ENCODE peak calls at places on chromosomes 12 and 14, in six cellular contexts. Z is EH, H is aorta, T is activated T-cell treated with anti-CD3 and anti-CD28 coated beads for 48 hours, N is midbrain, G is sciatic nerve. A is an unnamed sample.
A peak's percentile ranks its signal among the peaks of the same experiment; 100 is the strongest.

GRCh38 chr14:69882086-69882864 is 3.1 kb downstream of the SMOC1 start:
- DNase-seq in G (no peak), Z (no peak), H (no peak), T (no peak), N (no peak), A (peak; percentile 96)

GRCh38 chr12:102093319-102093718 is 26.6 kb downstream of the NUP37 start:
- DNase-seq in Z (peak; percentile 52), G (no peak), N (no peak), H (no peak), T (no peak), A (no peak)

GRCh38 chr12:12266873-12267634 is at the start of gene LRP6:
- DNase-seq in Z (peak; percentile 91), N (peak; percentile 92), T (peak; percentile 75), G (peak; percentile 94), H (peak; percentile 94), A (peak; percentile 93)

GRCh38 chr12:121829250-121829918 is 25.6 kb downstream of the SETD1B start:
- DNase-seq in Z (no peak), G (no peak), H (no peak), N (no peak), T (no peak), A (no peak)

GRCh38 chr12:113401066-113402000 is 2.4 kb downstream of the SDS start:
- DNase-seq in G (no peak), H (no peak), N (no peak), Z (no peak), T (no peak), A (no peak)

GRCh38 chr12:100706029-100706428 is 88.5 kb upstream of the ANO4 start:
- DNase-seq in T (no peak), Z (peak; percentile 86), H (no peak), N (no peak), G (no peak), A (no peak)

GRCh38 chr14:29274890-29275651 is 508.5 kb downstream of the FOXG1 start:
- DNase-seq in G (no peak), T (no peak), N (no peak), H (no peak), Z (no peak), A (peak; percentile 90)

GRCh38 chr12:68240975-68241374 is 12.4 kb downstream of the IL22 start:
- DNase-seq in Z (peak; percentile 65), N (no peak), H (peak; percentile 60), T (peak; percentile 25), G (no peak), A (no peak)

GRCh38 chr14:42459171-42459685 is 852.6 kb downstream of the LRFN5 start:
- DNase-seq in H (no peak), N (no peak), G (no peak), Z (no peak), T (no peak), A (no peak)

GRCh38 chr12:115273446-115273845 is 589.5 kb upstream of the TBX3 start:
- DNase-seq in N (no peak), T (no peak), H (no peak), G (no peak), Z (no peak), A (no peak)

GRCh38 chr14:89430271-89430620 is 13.2 kb upstream of the FOXN3 start:
- DNase-seq in G (no peak), N (no peak), H (no peak), Z (no peak), T (no peak), A (no peak)

GRCh38 chr14:58633831-58634230 is 3.9 kb upstream of the DACT1 start:
- DNase-seq in G (no peak), H (no peak), Z (peak; percentile 59), N (no peak), T (no peak), A (peak; percentile 27)

GRCh38 chr14:51884086-51884927 is 23.9 kb downstream of the GNG2 start:
- DNase-seq in T (no peak), Z (peak; percentile 84), H (no peak), G (no peak), N (no peak), A (no peak)

GRCh38 chr12:75097003-75097402 is 112.6 kb downstream of the KCNC2 start:
- DNase-seq in G (no peak), N (no peak), T (no peak), H (no peak), Z (no peak), A (no peak)

GRCh38 chr12:120468271-120468845 is 1.2 kb downstream of the SRSF9 start:
- DNase-seq in Z (peak; percentile 65), T (peak; percentile 12), H (peak; percentile 52), G (peak; percentile 62), N (no peak), A (peak; percentile 28)

GRCh38 chr12:40149673-40150260 is 43.9 kb upstream of the SLC2A13 start:
- DNase-seq in Z (no peak), T (no peak), H (no peak), N (no peak), G (no peak), A (no peak)

GRCh38 chr14:23793532-23793931 is 157.4 kb downstream of the DHRS2 start:
- DNase-seq in G (no peak), N (no peak), Z (no peak), T (no peak), H (no peak), A (no peak)

GRCh38 chr14:61565181-61565580 is 130.1 kb upstream of the HIF1A start:
- DNase-seq in T (no peak), H (no peak), Z (peak; percentile 75), N (no peak), G (no peak), A (no peak)

GRCh38 chr12:130846386-130846785 is 7.3 kb upstream of the STX2 start:
- DNase-seq in N (no peak), Z (peak; percentile 51), T (no peak), G (no peak), H (no peak), A (no peak)

GRCh38 chr14:53663709-53664108 is 292.9 kb downstream of the BMP4 start:
- DNase-seq in T (no peak), N (no peak), Z (peak; percentile 48), G (no peak), H (no peak), A (peak; percentile 22)

GRCh38 chr12:117045175-117045997 is 53.8 kb downstream of the TESC start:
- DNase-seq in H (no peak), T (no peak), N (no peak), G (no peak), Z (no peak), A (peak; percentile 63)

GRCh38 chr14:42872775-42873174 is 1266.1 kb downstream of the LRFN5 start:
- DNase-seq in T (no peak), Z (no peak), G (no peak), N (no peak), H (no peak), A (no peak)

GRCh38 chr12:127178039-127178438 is 1088.9 kb upstream of the TMEM132C start:
- DNase-seq in T (no peak), N (no peak), H (no peak), G (no peak), Z (no peak), A (no peak)

GRCh38 chr12:108833355-108833733 is 24.0 kb downstream of the SSH1 start:
- DNase-seq in Z (peak; percentile 99), T (no peak), N (no peak), H (peak; percentile 82), G (no peak), A (no peak)

GRCh38 chr12:117092511-117092780 is 6.8 kb downstream of the TESC start:
- DNase-seq in Z (no peak), T (no peak), N (no peak), G (no peak), H (peak; percentile 13), A (no peak)

GRCh38 chr14:87149583-87150354 is 843.2 kb downstream of the GALC start:
- DNase-seq in N (no peak), G (no peak), Z (peak; percentile 25), H (no peak), T (no peak), A (peak; percentile 68)

GRCh38 chr12:12696562-12697383 is 790 bp upstream of the GPR19 start:
- DNase-seq in N (peak; percentile 92), H (peak; percentile 96), G (peak; percentile 95), Z (peak; percentile 86), T (peak; percentile 82), A (peak; percentile 86)

GRCh38 chr14:40271480-40271879 is 839.2 kb upstream of the FBXO33 start:
- DNase-seq in G (no peak), N (no peak), H (no peak), T (no peak), Z (no peak), A (no peak)

GRCh38 chr14:61280526-61281185 is 482 bp downstream of the TMEM30B start:
- DNase-seq in Z (peak; percentile 36), N (no peak), T (peak; percentile 74), H (peak; percentile 74), G (peak; percentile 73), A (peak; percentile 53)

GRCh38 chr12:92044435-92044834 is 101.2 kb downstream of the BTG1 start:
- DNase-seq in T (no peak), H (no peak), N (no peak), Z (no peak), G (no peak), A (no peak)

GRCh38 chr12:40971911-40972310 is 216.2 kb upstream of the PDZRN4 start:
- DNase-seq in Z (peak; percentile 3), H (no peak), N (no peak), G (no peak), T (no peak), A (no peak)

GRCh38 chr12:26030371-26030770 is 71.9 kb downstream of the RASSF8 start:
- DNase-seq in G (no peak), H (no peak), T (no peak), Z (no peak), N (no peak), A (no peak)

GRCh38 chr14:44945264-44945663 is 16.5 kb downstream of the KLHL28 start:
- DNase-seq in T (no peak), H (no peak), G (no peak), N (no peak), Z (peak; percentile 72), A (no peak)

GRCh38 chr12:56029666-56030293 is 8.9 kb downstream of the IKZF4 start:
- DNase-seq in N (peak; percentile 15), H (peak; percentile 60), T (no peak), Z (peak; percentile 76), G (no peak), A (peak; percentile 73)

GRCh38 chr12:68310370-68310769 is 21.8 kb downstream of the MDM1 start:
- DNase-seq in Z (peak; percentile 94), G (no peak), H (no peak), N (no peak), T (no peak), A (no peak)

GRCh38 chr12:66352899-66353298 is 50.6 kb downstream of the HELB start:
- DNase-seq in G (no peak), H (no peak), N (no peak), T (no peak), Z (no peak), A (no peak)

GRCh38 chr12:106583578-106584103 is 837 bp downstream of the RFX4 start:
- DNase-seq in H (no peak), Z (peak; percentile 12), G (no peak), T (no peak), N (no peak), A (no peak)

GRCh38 chr14:75254901-75255300 is 23.7 kb upstream of the FOS start:
- DNase-seq in G (peak; percentile 52), T (no peak), H (peak; percentile 41), N (no peak), Z (peak; percentile 45), A (no peak)

GRCh38 chr12:31228811-31229792 is 96.8 kb downstream of the SINHCAF start:
- DNase-seq in H (peak; percentile 61), G (no peak), T (no peak), Z (no peak), N (peak; percentile 37), A (no peak)